ENCODE peak calls at places on chromosomes 2 and 18, in nine cellular contexts. Y is AG04450, U is neuronal stem cell, J is kidney tubule cell, K is RCC 7860, R is PC-3, F is T-helper 9 cell, E is AG10803, Q is DMS153. H is an unnamed sample.

GRCh38 chr2:206478340-206478739 is 35.0 kb downstream of the ADAM23 start:
- DNase-seq in Y (no peak), R (no peak), Q (no peak), U (no peak), K (no peak), F (no peak), E (no peak), J (no peak), H (no peak)

GRCh38 chr2:185738679-185739472 is at the start of gene FSIP2:
- DNase-seq in Y (no peak), F (no peak), U (peak), Q (no peak), J (peak), E (peak), K (peak), R (peak), H (peak)

GRCh38 chr2:25894135-25894830 is 16.0 kb upstream of the ASXL2 start:
- DNase-seq in Y (no peak), K (no peak), J (no peak), R (no peak), E (peak), F (no peak), U (no peak), Q (no peak), H (no peak)

GRCh38 chr2:226184940-226185575 is 614.6 kb downstream of the IRS1 start:
- DNase-seq in J (no peak), Q (no peak), R (no peak), U (no peak), K (no peak), E (peak), F (no peak), Y (peak), H (no peak)

GRCh38 chr2:7930800-7931635 is 750.8 kb upstream of the ID2 start:
- DNase-seq in E (peak), K (no peak), Q (no peak), F (no peak), Y (peak), R (no peak), J (no peak), U (no peak), H (no peak)

GRCh38 chr2:74894261-74895030 is 60.5 kb downstream of the HK2 start:
- DNase-seq in E (peak), K (no peak), R (peak), F (no peak), U (no peak), Y (no peak), Q (no peak), J (peak), H (peak)

GRCh38 chr2:60779426-60779825 is 23.4 kb downstream of the PAPOLG start:
- DNase-seq in K (no peak), U (no peak), E (no peak), Q (no peak), J (no peak), F (no peak), R (no peak), Y (no peak), H (no peak)

GRCh38 chr2:74915743-74916142 is 42.7 kb upstream of the POLE4 start:
- DNase-seq in Q (no peak), K (peak), J (peak), F (no peak), E (peak), Y (no peak), R (peak), U (no peak), H (peak)

GRCh38 chr18:9811978-9812377 is 73.8 kb upstream of the TXNDC2 start:
- DNase-seq in U (no peak), Y (no peak), J (no peak), E (no peak), F (no peak), R (no peak), Q (no peak), K (no peak), H (no peak)

GRCh38 chr2:222976521-222977076 is 75.4 kb upstream of the KCNE4 start:
- DNase-seq in J (peak), Y (no peak), Q (no peak), R (no peak), K (no peak), E (no peak), U (no peak), F (no peak), H (peak)

GRCh38 chr2:127637236-127637630 is 8.7 kb upstream of the GPR17 start:
- DNase-seq in R (no peak), K (no peak), Q (no peak), F (no peak), E (no peak), U (no peak), Y (no peak), J (no peak), H (no peak)

GRCh38 chr2:202360646-202361045 is 15.5 kb upstream of the BMPR2 start:
- DNase-seq in Y (no peak), R (no peak), F (no peak), U (no peak), J (no peak), K (no peak), Q (no peak), E (no peak), H (no peak)

GRCh38 chr2:239368906-239369584 is 31.8 kb downstream of the HDAC4 start:
- DNase-seq in U (no peak), R (no peak), E (no peak), K (no peak), J (no peak), Y (no peak), F (no peak), Q (no peak), H (no peak)

GRCh38 chr18:54679318-54680149 is 88.5 kb downstream of the DYNAP start:
- DNase-seq in U (peak), J (peak), Y (peak), Q (peak), F (no peak), R (peak), E (peak), K (peak), H (peak)